ENCODE peak calls at places on chromosome 2, in five cellular contexts. A, B, E, Z and L are unnamed samples.

GRCh38 chr2:187689372-187689771 is 135.1 kb upstream of the TFPI start:
- DNase-seq in A (no peak), B (no peak), E (no peak), Z (no peak), L (no peak)

GRCh38 chr2:45729753-45730512 is 78.5 kb downstream of the PRKCE start:
- DNase-seq in A (no peak), B (no peak), E (no peak), Z (peak), L (peak)

GRCh38 chr2:105458076-105458475 is 59.2 kb upstream of the FHL2 start:
- DNase-seq in A (no peak), B (no peak), E (no peak), Z (no peak), L (no peak)

GRCh38 chr2:224222976-224223375 is 178.9 kb downstream of the FAM124B start:
- DNase-seq in A (no peak), B (no peak), E (no peak), Z (no peak), L (no peak)

GRCh38 chr2:176445831-176446433 is 176.7 kb downstream of the MTX2 start:
- DNase-seq in A (no peak), B (peak), E (no peak), Z (no peak), L (no peak)

GRCh38 chr2:233356546-233357308 is 2.4 kb downstream of the DGKD start:
- DNase-seq in A (no peak), B (no peak), E (no peak), Z (no peak), L (no peak)

GRCh38 chr2:3179208-3179607 is 198.4 kb downstream of the EIPR1 start:
- DNase-seq in A (no peak), B (no peak), E (no peak), Z (peak), L (peak)

GRCh38 chr2:164620873-164621760 is at the start of gene GRB14:
- DNase-seq in A (peak), B (peak), E (peak), Z (peak), L (peak)

GRCh38 chr2:72678036-72678435 is 147.8 kb downstream of the EXOC6B start:
- DNase-seq in A (no peak), B (no peak), E (no peak), Z (no peak), L (no peak)

GRCh38 chr2:236036045-236036444 is 132.1 kb downstream of the GBX2 start:
- DNase-seq in A (no peak), B (no peak), E (no peak), Z (no peak), L (no peak)

GRCh38 chr2:168241208-168241607 is 6.2 kb downstream of the STK39 start:
- DNase-seq in A (no peak), B (no peak), E (no peak), Z (peak), L (no peak)

GRCh38 chr2:18435425-18436037 is 124.9 kb downstream of the RDH14 start:
- DNase-seq in A (peak), B (peak), E (no peak), Z (peak), L (peak)

GRCh38 chr2:39668576-39668975 is 2.9 kb downstream of the TMEM178A start:
- DNase-seq in A (no peak), B (no peak), E (no peak), Z (no peak), L (no peak)

GRCh38 chr2:191369034-191369433 is 123.8 kb downstream of the MYO1B start:
- DNase-seq in A (no peak), B (no peak), E (no peak), Z (no peak), L (no peak)

GRCh38 chr2:127506502-127506901 is 19.8 kb downstream of the IWS1 start:
- DNase-seq in A (no peak), B (no peak), E (no peak), Z (no peak), L (no peak)

GRCh38 chr2:70656421-70657010 is 102.9 kb upstream of the TGFA start:
- DNase-seq in A (no peak), B (no peak), E (no peak), Z (no peak), L (no peak)

GRCh38 chr2:195658541-195658890 is 1.5 kb downstream of the SLC39A10 start:
- DNase-seq in A (peak), B (peak), E (no peak), Z (no peak), L (no peak)

GRCh38 chr2:126981476-126981875 is 82.8 kb downstream of the TEX51 start:
- DNase-seq in A (peak), B (no peak), E (no peak), Z (no peak), L (no peak)

GRCh38 chr2:88493481-88493880 is 41.0 kb upstream of the FOXI3 start:
- DNase-seq in A (no peak), B (no peak), E (no peak), Z (no peak), L (no peak)

GRCh38 chr2:227462463-227462951 is 9.4 kb upstream of the AGFG1 start:
- DNase-seq in A (no peak), B (no peak), E (no peak), Z (no peak), L (no peak)

GRCh38 chr2:160812830-160813505 is 319.4 kb upstream of the RBMS1 start:
- DNase-seq in A (no peak), B (no peak), E (no peak), Z (no peak), L (no peak)

GRCh38 chr2:45242161-45242741 is 233.0 kb upstream of the SIX2 start:
- DNase-seq in A (peak), B (no peak), E (no peak), Z (no peak), L (peak)

GRCh38 chr2:173997269-173997668 is 32.1 kb upstream of the SP3 start:
- DNase-seq in A (no peak), B (peak), E (peak), Z (no peak), L (no peak)

GRCh38 chr2:46229134-46230063 is 67.8 kb upstream of the EPAS1 start:
- DNase-seq in A (no peak), B (no peak), E (no peak), Z (peak), L (no peak)

GRCh38 chr2:112636605-112637288 is 9.0 kb upstream of the SLC20A1 start:
- DNase-seq in A (no peak), B (no peak), E (no peak), Z (no peak), L (no peak)

GRCh38 chr2:70817284-70817954 is 3.0 kb downstream of the CLEC4F start:
- DNase-seq in A (no peak), B (no peak), E (no peak), Z (no peak), L (no peak)

GRCh38 chr2:3659447-3660432 is 1.7 kb downstream of the ALLC start:
- DNase-seq in A (peak), B (no peak), E (no peak), Z (no peak), L (peak)

GRCh38 chr2:190444954-190445353 is 36.8 kb downstream of the MFSD6 start:
- DNase-seq in A (no peak), B (no peak), E (no peak), Z (no peak), L (no peak)

GRCh38 chr2:144402282-144402681 is 117.6 kb downstream of the ZEB2 start:
- DNase-seq in A (no peak), B (no peak), E (peak), Z (no peak), L (no peak)

GRCh38 chr2:64311948-64312621 is 141.9 kb upstream of the LGALSL start:
- DNase-seq in A (peak), B (peak), E (peak), Z (peak), L (no peak)

GRCh38 chr2:33292063-33292462 is 184.4 kb upstream of the RASGRP3 start:
- DNase-seq in A (no peak), B (no peak), E (no peak), Z (no peak), L (no peak)

GRCh38 chr2:103887625-103888024 is 966.3 kb upstream of the POU3F3 start:
- DNase-seq in A (no peak), B (no peak), E (no peak), Z (no peak), L (no peak)

GRCh38 chr2:9249036-9249800 is 42.6 kb downstream of the ASAP2 start:
- DNase-seq in A (no peak), B (peak), E (no peak), Z (no peak), L (no peak)
- H3K27ac ChIP-seq in A (no peak), B (no peak), E (no peak), Z (no peak), L (no peak)

DNA sequence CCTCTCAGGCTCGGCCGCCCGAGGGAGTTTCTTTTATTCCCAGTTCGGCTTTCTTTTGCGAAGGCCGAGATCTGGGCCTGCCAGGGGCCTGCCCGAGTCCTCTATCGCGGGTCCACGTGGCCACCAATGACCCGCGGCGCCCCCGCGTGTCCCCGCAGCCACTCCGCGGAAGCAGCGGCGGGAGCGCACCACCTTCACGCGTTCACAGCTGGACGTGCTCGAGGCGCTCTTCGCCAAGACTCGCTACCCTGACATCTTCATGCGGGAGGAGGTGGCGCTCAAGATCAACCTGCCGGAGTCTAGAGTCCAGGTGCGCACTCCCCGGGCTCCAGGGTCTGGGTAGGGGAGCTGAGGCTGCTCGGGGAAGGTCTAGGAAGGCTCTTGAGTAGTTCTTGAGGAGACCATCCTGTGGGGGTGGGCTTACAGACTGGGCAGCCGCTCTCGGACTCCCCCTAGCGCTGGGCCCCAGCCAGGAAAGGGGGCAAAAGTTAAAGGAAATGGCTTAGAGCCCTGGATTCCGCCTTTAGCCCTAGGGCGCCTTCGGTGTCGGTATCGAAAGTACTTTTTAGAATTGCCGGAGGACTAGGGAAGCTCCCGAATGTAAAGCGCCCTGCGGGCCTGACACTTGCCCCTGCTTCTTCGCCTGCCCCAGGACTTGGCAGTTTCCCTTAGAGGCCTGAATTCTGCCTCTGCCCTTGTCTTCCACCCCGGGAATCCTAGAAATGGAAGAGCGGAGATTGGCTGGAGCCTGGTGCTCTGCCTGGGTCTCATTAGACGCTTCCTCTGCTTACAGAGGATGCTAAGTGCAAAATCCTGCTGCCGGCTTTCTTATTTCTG is 3.5 kb downstream of the OTX1 start:
- DNase-seq in A (peak), B (peak), E (no peak), Z (peak), L (peak)
- TF ChIP-seq CTCF in A (peak), B (no peak), E (no peak), Z (peak), L (no peak)

DNA sequence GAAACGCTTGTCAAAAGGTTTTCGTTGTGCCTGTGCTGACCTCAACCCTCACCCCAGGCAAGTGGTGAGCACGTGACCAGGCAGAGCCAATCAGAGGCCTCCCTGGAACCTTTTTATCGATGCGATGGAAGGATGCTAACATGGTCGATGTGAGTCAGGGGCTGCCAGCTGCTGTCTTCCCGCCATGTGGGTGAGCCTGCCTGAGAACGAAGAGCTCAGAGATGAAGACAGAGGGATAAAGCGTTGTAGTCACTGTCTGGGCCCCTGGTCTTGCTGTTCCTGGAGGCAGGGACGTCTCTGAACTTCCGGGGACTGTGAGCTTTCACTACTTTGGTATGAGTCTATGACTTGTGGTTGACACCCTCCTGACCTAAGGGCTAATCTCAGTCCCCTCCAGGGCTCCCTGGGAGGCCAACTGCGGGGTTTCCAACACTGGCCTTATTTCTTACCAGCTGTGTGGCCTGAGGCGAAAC is 18.6 kb downstream of the DNMT3A start:
- DNase-seq in A (no peak), B (no peak), E (no peak), Z (peak), L (peak)
- H3K4me3 ChIP-seq in A (no peak), B (no peak), E (no peak), Z (no peak), L (no peak)

DNA sequence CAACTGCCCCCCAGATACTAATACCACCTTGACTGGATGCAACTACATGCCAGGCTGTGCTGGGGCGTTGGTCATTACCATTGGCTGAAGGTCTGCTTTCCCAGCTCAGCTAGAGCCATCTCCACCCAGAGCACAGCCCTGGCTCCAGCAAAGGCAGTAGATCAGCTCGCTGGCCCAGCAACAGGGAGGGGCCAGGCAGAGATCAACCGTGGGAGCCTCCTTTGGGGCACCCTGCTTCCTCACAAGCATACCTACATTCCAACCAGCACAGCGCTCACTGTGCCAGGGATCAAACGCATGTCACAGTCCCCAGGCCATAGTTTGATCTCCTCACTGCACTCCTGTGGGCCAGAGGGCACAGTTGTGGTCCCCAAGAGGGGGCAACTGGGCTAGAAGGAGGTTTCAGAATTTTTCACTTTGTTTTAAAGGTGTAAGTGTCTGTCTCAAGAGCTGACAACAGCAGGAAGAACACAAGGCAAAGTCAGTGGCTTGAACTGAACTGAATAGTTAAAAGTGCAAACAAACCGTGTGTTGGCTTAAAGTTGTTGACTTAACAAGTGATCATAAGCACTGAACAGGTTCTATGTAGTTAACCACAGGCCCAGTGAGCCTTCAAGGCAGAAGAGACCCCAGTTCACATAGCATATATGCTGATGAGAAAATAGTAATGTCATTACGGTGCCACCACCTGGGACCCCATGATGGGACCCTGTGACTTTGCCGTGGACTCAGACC is 70.1 kb upstream of the BZW1 start:
- DNase-seq in A (no peak), B (peak), E (peak), Z (peak), L (no peak)
- H3K27ac ChIP-seq in A (no peak), B (peak), E (peak), Z (no peak), L (no peak)

GRCh38 chr2:240297553-240298315 is 137.7 kb upstream of the GPC1 start:
- DNase-seq in A (no peak), B (no peak), E (no peak), Z (no peak), L (no peak)

GRCh38 chr2:240299710-240300068 is 135.8 kb upstream of the GPC1 start:
- DNase-seq in A (no peak), B (no peak), E (no peak), Z (no peak), L (no peak)

GRCh38 chr2:240298803-240299709 is 136.4 kb upstream of the GPC1 start:
- DNase-seq in A (no peak), B (no peak), E (no peak), Z (no peak), L (no peak)

GRCh38 chr2:240296611-240297552 is 138.6 kb upstream of the GPC1 start:
- DNase-seq in A (peak), B (no peak), E (no peak), Z (no peak), L (no peak)

GRCh38 chr2:240298316-240298790 is 137.1 kb upstream of the GPC1 start:
- DNase-seq in A (no peak), B (no peak), E (no peak), Z (no peak), L (no peak)
- TF ChIP-seq CTCF in A (no peak), B (no peak), E (no peak), Z (no peak), L (no peak)

DNA sequence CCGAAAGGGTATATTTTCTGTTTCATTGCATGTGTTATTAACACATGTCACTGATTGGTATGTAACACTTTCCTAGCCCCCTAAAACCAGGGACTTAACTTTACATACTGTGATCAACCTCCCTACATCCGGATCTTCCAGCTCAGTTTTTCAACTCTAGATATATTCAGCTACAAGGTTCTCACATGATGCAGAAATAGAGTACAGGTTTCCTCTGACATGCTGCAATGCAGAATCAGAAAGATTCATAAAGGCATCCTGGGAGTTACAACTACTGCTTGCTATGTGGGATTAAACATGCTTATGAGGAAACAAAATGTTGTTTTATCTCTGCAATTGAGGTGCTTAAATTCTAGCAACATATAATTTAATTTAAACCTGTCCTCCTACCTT is 14.0 kb downstream of the FBXO11 start:
- DNase-seq in A (no peak), B (no peak), E (no peak), Z (no peak), L (no peak)
- H3K4me3 ChIP-seq in A (no peak), B (no peak), E (no peak), Z (no peak), L (no peak)